ENCODE peak calls at places on chromosomes 1 and 21, in nine cellular contexts. C is GM23248; D is stimulated activated CD4-positive, alpha-beta T cell treated with anti-CD3 and anti-CD28 coated beads, Interleukin-2, amount 100 ng/mL, for 24 hours; E is kidney tubule cell; K is HT-29; R is colonic mucosa; P is DMS 273 treated with DMSO at 0.1 percent for 48 hours; V is HCT116; Y is GM03348. H is an unnamed sample.

GRCh38 chr1:192839164-192840066 is 30.6 kb downstream of the RGS2 start:
- DNase-seq in C (no peak), D (no peak), E (no peak), K (no peak), R (no peak), P (no peak), V (no peak), Y (no peak), H (no peak)

GRCh38 chr1:209176866-209177430 is 406.6 kb upstream of the CAMK1G start:
- DNase-seq in C (no peak), D (no peak), E (no peak), K (no peak), R (no peak), P (no peak), V (no peak), Y (no peak), H (no peak)

GRCh38 chr1:71950579-71950978 is 331.8 kb downstream of the NEGR1 start:
- DNase-seq in C (no peak), D (no peak), E (no peak), K (no peak), R (no peak), P (no peak), V (no peak), Y (no peak), H (no peak)

GRCh38 chr21:33898546-33898945 is 17.1 kb downstream of the ATP5PO start:
- DNase-seq in C (peak), D (no peak), E (no peak), K (no peak), R (no peak), P (no peak), V (no peak), Y (no peak), H (no peak)

GRCh38 chr1:119372493-119373086 is 4.0 kb downstream of the HAO2 start:
- DNase-seq in C (peak), D (no peak), E (peak), K (peak), R (peak), P (peak), V (peak), Y (peak), H (no peak)

GRCh38 chr1:198970919-198971318 is 332.1 kb downstream of the PTPRC start:
- DNase-seq in C (peak), D (no peak), E (peak), K (peak), R (no peak), P (no peak), V (no peak), Y (peak), H (no peak)

GRCh38 chr1:224563666-224564065 is 52.5 kb upstream of the CNIH3 start:
- DNase-seq in C (no peak), D (no peak), E (no peak), K (no peak), R (no peak), P (peak), V (no peak), Y (no peak), H (no peak)

GRCh38 chr1:247487057-247487456 is 29.2 kb upstream of the OR2B11 start:
- DNase-seq in C (peak), D (peak), E (peak), K (peak), R (peak), P (no peak), V (peak), Y (peak), H (no peak)

GRCh38 chr1:113542221-113542701 is 151.9 kb downstream of the MAGI3 start:
- DNase-seq in C (peak), D (no peak), E (peak), K (no peak), R (no peak), P (no peak), V (no peak), Y (peak), H (no peak)

GRCh38 chr1:160646711-160647328 is at the start of gene SLAMF1:
- DNase-seq in C (no peak), D (peak), E (no peak), K (no peak), R (no peak), P (no peak), V (no peak), Y (no peak), H (no peak)

GRCh38 chr1:47660622-47661021 is 222.8 kb downstream of the FOXD2 start:
- DNase-seq in C (no peak), D (no peak), E (no peak), K (no peak), R (no peak), P (no peak), V (no peak), Y (no peak), H (no peak)

GRCh38 chr1:240027059-240027462 is 64.6 kb upstream of the FMN2 start:
- DNase-seq in C (peak), D (no peak), E (peak), K (peak), R (peak), P (no peak), V (no peak), Y (peak), H (no peak)

GRCh38 chr1:119688810-119689209 is 22.9 kb upstream of the PHGDH start:
- DNase-seq in C (no peak), D (no peak), E (no peak), K (no peak), R (no peak), P (no peak), V (no peak), Y (no peak), H (no peak)

GRCh38 chr1:113805639-113806038 is 6.6 kb downstream of the RSBN1 start:
- DNase-seq in C (no peak), D (no peak), E (no peak), K (no peak), R (no peak), P (no peak), V (no peak), Y (no peak), H (no peak)

GRCh38 chr1:40090652-40091355 is 6.2 kb downstream of the PPT1 start:
- DNase-seq in C (peak), D (no peak), E (no peak), K (no peak), R (no peak), P (no peak), V (no peak), Y (no peak), H (no peak)

GRCh38 chr1:39852214-39852791 is 31.0 kb downstream of the TRIT1 start:
- DNase-seq in C (no peak), D (no peak), E (peak), K (peak), R (no peak), P (no peak), V (no peak), Y (no peak), H (no peak)

GRCh38 chr21:14554948-14555347 is 8.8 kb upstream of the SAMSN1 start:
- DNase-seq in C (peak), D (no peak), E (peak), K (no peak), R (no peak), P (no peak), V (no peak), Y (no peak), H (no peak)

GRCh38 chr21:15850645-15851044 is 120.9 kb downstream of the USP25 start:
- DNase-seq in C (peak), D (no peak), E (peak), K (no peak), R (no peak), P (no peak), V (no peak), Y (peak), H (no peak)

GRCh38 chr1:203219171-203219570 is 10.3 kb downstream of the CHIT1 start:
- DNase-seq in C (no peak), D (no peak), E (no peak), K (no peak), R (no peak), P (no peak), V (no peak), Y (no peak), H (no peak)

GRCh38 chr1:47621483-47621882 is 183.6 kb downstream of the FOXD2 start:
- DNase-seq in C (no peak), D (peak), E (no peak), K (no peak), R (peak), P (no peak), V (no peak), Y (no peak), H (no peak)

GRCh38 chr1:216183007-216183406 is 240.2 kb downstream of the USH2A start:
- DNase-seq in C (peak), D (no peak), E (peak), K (no peak), R (no peak), P (peak), V (no peak), Y (peak), H (no peak)

GRCh38 chr21:46153259-46154154 is 1.9 kb downstream of the FTCD start:
- DNase-seq in C (peak), D (peak), E (peak), K (peak), R (peak), P (no peak), V (no peak), Y (peak), H (peak)

GRCh38 chr1:116934586-116935207 is 25.0 kb downstream of the PTGFRN start:
- DNase-seq in C (no peak), D (no peak), E (no peak), K (peak), R (no peak), P (no peak), V (no peak), Y (no peak), H (no peak)

GRCh38 chr1:56948403-56949023 is 17.3 kb downstream of the C8B start:
- DNase-seq in C (peak), D (no peak), E (no peak), K (no peak), R (no peak), P (no peak), V (no peak), Y (peak), H (no peak)

GRCh38 chr1:28642056-28642846 is 616 bp downstream of the TAF12 start:
- DNase-seq in C (peak), D (no peak), E (no peak), K (no peak), R (no peak), P (no peak), V (no peak), Y (peak), H (no peak)

GRCh38 chr1:88935522-88936222 is 44.3 kb upstream of the GTF2B start:
- DNase-seq in C (peak), D (no peak), E (peak), K (peak), R (no peak), P (peak), V (peak), Y (peak), H (no peak)

GRCh38 chr1:219837274-219837993 is 90.9 kb downstream of the SLC30A10 start:
- DNase-seq in C (peak), D (no peak), E (peak), K (peak), R (peak), P (peak), V (peak), Y (peak), H (no peak)